ENCODE peak calls at places on chromosome 17, in four cellular contexts. U is RWPE1, J is HEK293T, R is COR-L47. K is an unnamed sample.

GRCh38 chr17:67098022-67098421 is 53.7 kb downstream of the CACNG1 start:
- DNase-seq in U (no peak), J (no peak), R (no peak), K (no peak)

GRCh38 chr17:65886240-65886639 is 305.7 kb downstream of the CEP112 start:
- DNase-seq in U (no peak), J (no peak), R (no peak), K (no peak)

GRCh38 chr17:30920282-30920681 is 1.5 kb upstream of the ADAP2 start:
- DNase-seq in U (no peak), J (no peak), R (no peak), K (no peak)

GRCh38 chr17:39151680-39152058 is 232 bp upstream of the PLXDC1 start:
- DNase-seq in U (no peak), J (no peak), R (no peak), K (no peak)

GRCh38 chr17:21452377-21453143 is 76.4 kb downstream of the KCNJ12 start:
- DNase-seq in U (peak), J (peak), R (no peak), K (peak)

GRCh38 chr17:41308918-41309359 is at the start of gene KRTAP16-1:
- DNase-seq in U (no peak), J (no peak), R (no peak), K (peak)

GRCh38 chr17:48892940-48893645 is 506 bp downstream of the ATP5MC1 start:
- DNase-seq in U (no peak), J (no peak), R (no peak), K (peak)

GRCh38 chr17:18045691-18046090 is 6.5 kb downstream of the GID4 start:
- DNase-seq in U (no peak), J (no peak), R (no peak), K (no peak)

GRCh38 chr17:38435795-38436194 is 7.5 kb downstream of the ARHGAP23 start:
- DNase-seq in U (no peak), J (no peak), R (no peak), K (no peak)

GRCh38 chr17:40253565-40253964 is 34.1 kb upstream of the CDC6 start:
- DNase-seq in U (no peak), J (no peak), R (no peak), K (no peak)

GRCh38 chr17:73568934-73569333 is 75.3 kb downstream of the SDK2 start:
- DNase-seq in U (no peak), J (no peak), R (no peak), K (no peak)

GRCh38 chr17:67461876-67462275 is 84.8 kb downstream of the PITPNC1 start:
- DNase-seq in U (no peak), J (no peak), R (no peak), K (no peak)

GRCh38 chr17:63439682-63440081 is 6.4 kb downstream of the CYB561 start:
- DNase-seq in U (no peak), J (no peak), R (no peak), K (no peak)

GRCh38 chr17:74822329-74823175 is 37.1 kb downstream of the GRIN2C start:
- DNase-seq in U (no peak), J (no peak), R (no peak), K (no peak)

GRCh38 chr17:72101526-72101925 is 19.3 kb upstream of the SOX9 start:
- DNase-seq in U (no peak), J (no peak), R (no peak), K (no peak)

GRCh38 chr17:81733507-81734404 is 21.7 kb downstream of the SLC25A10 start:
- DNase-seq in U (peak), J (peak), R (peak), K (peak)

GRCh38 chr17:9185142-9185541 is 163.8 kb downstream of the NTN1 start:
- DNase-seq in U (no peak), J (no peak), R (no peak), K (no peak)